ENCODE peak calls at places on chromosome 11, in four cellular contexts. One of them, this sample, is unnamed.

GRCh38 chr11:2768471-2769408 is 68.9 kb upstream of the KCNQ1OT1 start:
- DNase-seq in WTC11: no peak
- DNase-seq in HepG2: no peak
- DNase-seq in HCT116: peak
- DNase-seq in this sample: no peak

GRCh38 chr11:69666752-69667536 is 8.2 kb downstream of the LTO1 start:
- DNase-seq in WTC11: no peak
- DNase-seq in HepG2: no peak
- DNase-seq in HCT116: no peak
- DNase-seq in this sample: no peak

GRCh38 chr11:57324154-57324885 is 432 bp downstream of the TNKS1BP1 start:
- DNase-seq in WTC11: peak
- DNase-seq in HepG2: no peak
- DNase-seq in HCT116: no peak
- DNase-seq in this sample: peak

GRCh38 chr11:130023204-130023603 is 20.6 kb upstream of the PRDM10 start:
- DNase-seq in WTC11: no peak
- DNase-seq in HepG2: peak
- DNase-seq in HCT116: peak
- DNase-seq in this sample: no peak

GRCh38 chr11:80085563-80085962 is 644.7 kb upstream of the TENM4 start:
- DNase-seq in WTC11: no peak
- DNase-seq in HepG2: no peak
- DNase-seq in HCT116: no peak
- DNase-seq in this sample: no peak

GRCh38 chr11:95922536-95923440 is 1.1 kb downstream of the MTMR2 start:
- DNase-seq in WTC11: no peak
- DNase-seq in HepG2: no peak
- DNase-seq in HCT116: no peak
- DNase-seq in this sample: no peak

GRCh38 chr11:100316990-100317389 is 370.1 kb upstream of the ARHGAP42 start:
- DNase-seq in WTC11: no peak
- DNase-seq in HepG2: no peak
- DNase-seq in HCT116: no peak
- DNase-seq in this sample: no peak

GRCh38 chr11:107741044-107741823 is 29.4 kb upstream of the SLN start:
- DNase-seq in WTC11: no peak
- DNase-seq in HepG2: peak
- DNase-seq in HCT116: peak
- DNase-seq in this sample: peak

GRCh38 chr11:63609536-63609935 is 4.7 kb downstream of the PLAAT3 start:
- DNase-seq in WTC11: no peak
- DNase-seq in HepG2: no peak
- DNase-seq in HCT116: no peak
- DNase-seq in this sample: no peak

GRCh38 chr11:55481416-55481815 is 72.9 kb upstream of the OR4C15 start:
- DNase-seq in WTC11: no peak
- DNase-seq in HepG2: no peak
- DNase-seq in HCT116: no peak
- DNase-seq in this sample: no peak

DNA sequence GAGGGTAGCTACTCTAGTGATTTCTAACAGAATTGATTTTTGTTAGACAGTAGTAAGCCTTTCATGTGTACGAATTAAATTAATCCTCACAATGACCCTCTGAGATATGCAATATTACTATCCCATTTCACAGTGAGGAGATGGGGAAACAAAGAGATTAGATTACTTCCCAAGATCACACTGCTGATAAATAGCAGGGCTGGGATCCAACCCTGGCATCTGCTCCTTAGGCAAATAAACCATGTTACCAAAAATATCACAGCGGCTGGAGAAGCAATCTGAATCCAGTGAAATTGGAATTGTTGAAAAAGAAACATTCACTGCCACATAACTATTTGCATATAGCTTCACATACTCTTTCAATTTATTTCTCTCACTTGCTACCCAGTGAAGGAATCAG is 12.8 kb upstream of the CAVIN3 start:
- DNase-seq in WTC11: no peak
- DNase-seq in HepG2: no peak
- DNase-seq in HCT116: no peak
- DNase-seq in this sample: no peak
- TF ChIP-seq SP1 in WTC11: no peak
- TF ChIP-seq SP1 in HepG2: no peak
- TF ChIP-seq SP1 in HCT116: no peak
- TF ChIP-seq SP1 in this sample: no peak

DNA sequence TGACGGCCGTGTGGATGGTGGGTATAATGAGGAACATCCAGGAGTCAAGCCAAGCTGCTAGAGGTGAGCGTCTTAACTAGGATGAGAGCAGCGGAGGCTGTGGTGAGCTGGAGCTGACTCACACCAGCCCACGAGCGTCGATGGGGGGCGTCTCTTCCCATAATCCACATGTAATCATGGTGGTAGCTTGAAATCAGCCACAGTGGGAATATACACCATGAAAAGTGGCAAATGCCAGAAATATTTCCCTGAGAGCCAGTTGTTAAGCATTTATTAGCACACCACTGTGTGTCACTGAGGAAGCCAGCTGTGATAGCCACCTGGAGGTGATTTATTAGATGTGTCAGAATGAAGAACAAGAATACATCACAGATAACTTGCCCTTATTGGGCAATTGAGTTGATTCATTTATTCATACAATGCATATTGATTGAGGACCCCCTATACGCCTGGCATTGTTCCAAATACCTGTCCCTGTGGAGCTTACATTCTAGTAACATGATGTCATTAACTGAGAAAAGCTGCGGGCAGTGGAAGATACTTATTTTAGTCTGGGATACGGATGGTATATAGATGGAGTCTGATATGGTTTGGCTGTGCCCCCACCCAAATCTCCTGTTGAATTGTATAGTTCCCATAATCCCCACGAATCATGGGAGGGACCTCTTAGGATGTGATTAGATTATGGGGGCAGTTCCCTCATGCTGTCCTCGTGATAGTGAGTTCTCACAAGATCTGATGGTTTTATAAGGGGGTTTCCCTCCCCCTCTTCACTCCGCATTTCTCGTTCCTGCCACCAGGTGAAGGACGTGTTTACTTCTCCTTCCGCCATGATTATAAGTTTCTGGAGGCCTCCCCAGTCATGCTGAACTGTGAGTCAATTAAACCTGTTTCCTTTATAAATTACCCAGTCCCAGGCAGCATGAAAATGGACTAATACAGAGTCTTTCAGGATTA is 473.4 kb downstream of the METTL15 start:
- DNase-seq in WTC11: peak
- DNase-seq in HepG2: no peak
- DNase-seq in HCT116: no peak
- DNase-seq in this sample: no peak
- TF ChIP-seq SP1 in WTC11: no peak
- TF ChIP-seq SP1 in HepG2: no peak
- TF ChIP-seq SP1 in HCT116: no peak
- TF ChIP-seq SP1 in this sample: no peak

GRCh38 chr11:73963861-73964260 is 13.0 kb downstream of the DNAJB13 start:
- DNase-seq in WTC11: no peak
- DNase-seq in HepG2: no peak
- DNase-seq in HCT116: no peak
- DNase-seq in this sample: no peak

GRCh38 chr11:73965076-73965763 is 14.4 kb downstream of the DNAJB13 start:
- DNase-seq in WTC11: no peak
- DNase-seq in HepG2: no peak
- DNase-seq in HCT116: no peak
- DNase-seq in this sample: no peak

GRCh38 chr11:73968356-73968966 is 14.2 kb downstream of the UCP2 start:
- DNase-seq in WTC11: no peak
- DNase-seq in HepG2: no peak
- DNase-seq in HCT116: no peak
- DNase-seq in this sample: no peak

GRCh38 chr11:73969091-73969490 is 13.6 kb downstream of the UCP2 start:
- DNase-seq in WTC11: no peak
- DNase-seq in HepG2: no peak
- DNase-seq in HCT116: no peak
- DNase-seq in this sample: no peak

DNA sequence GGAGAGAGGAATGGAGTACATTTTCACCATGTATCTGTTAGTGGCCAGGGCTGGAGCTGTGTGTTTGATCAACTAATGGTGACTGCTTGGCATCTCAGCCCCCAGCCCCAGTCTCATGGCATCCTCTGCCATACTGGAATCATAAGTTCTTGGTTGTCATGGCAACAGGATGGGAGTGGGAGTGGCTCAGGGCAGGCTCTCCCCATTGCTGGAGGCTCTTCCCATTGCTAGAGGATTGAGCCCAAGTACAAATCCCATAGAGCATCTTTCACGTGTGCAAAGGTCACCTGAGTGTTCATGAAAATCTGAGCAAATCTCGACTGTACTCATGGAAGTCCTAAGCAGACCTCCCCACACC is 14.9 kb downstream of the DNAJB13 start:
- DNase-seq in WTC11: no peak
- DNase-seq in HepG2: no peak
- DNase-seq in HCT116: no peak
- DNase-seq in this sample: no peak
- TF ChIP-seq SP1 in WTC11: no peak
- TF ChIP-seq SP1 in HepG2: no peak
- TF ChIP-seq SP1 in HCT116: no peak
- TF ChIP-seq SP1 in this sample: no peak

GRCh38 chr11:46237248-46238077 is 40.0 kb upstream of the CREB3L1 start:
- DNase-seq in WTC11: peak
- DNase-seq in HepG2: no peak
- DNase-seq in HCT116: peak
- DNase-seq in this sample: peak
- TF ChIP-seq SP1 in WTC11: no peak
- TF ChIP-seq SP1 in HepG2: no peak
- TF ChIP-seq SP1 in HCT116: no peak
- TF ChIP-seq SP1 in this sample: no peak

GRCh38 chr11:16899708-16900107 is 114.5 kb downstream of the PLEKHA7 start:
- DNase-seq in WTC11: no peak
- DNase-seq in HepG2: no peak
- DNase-seq in HCT116: no peak
- DNase-seq in this sample: no peak

GRCh38 chr11:16905375-16905774 is 108.8 kb downstream of the PLEKHA7 start:
- DNase-seq in WTC11: no peak
- DNase-seq in HepG2: no peak
- DNase-seq in HCT116: no peak
- DNase-seq in this sample: no peak

GRCh38 chr11:16898274-16898985 is 115.8 kb downstream of the PLEKHA7 start:
- DNase-seq in WTC11: no peak
- DNase-seq in HepG2: no peak
- DNase-seq in HCT116: no peak
- DNase-seq in this sample: no peak

GRCh38 chr11:16902979-16903378 is 111.2 kb downstream of the PLEKHA7 start:
- DNase-seq in WTC11: no peak
- DNase-seq in HepG2: no peak
- DNase-seq in HCT116: no peak
- DNase-seq in this sample: no peak

GRCh38 chr11:16902182-16902581 is 112.0 kb downstream of the PLEKHA7 start:
- DNase-seq in WTC11: no peak
- DNase-seq in HepG2: no peak
- DNase-seq in HCT116: peak
- DNase-seq in this sample: no peak
- TF ChIP-seq SP1 in WTC11: no peak
- TF ChIP-seq SP1 in HepG2: no peak
- TF ChIP-seq SP1 in HCT116: peak
- TF ChIP-seq SP1 in this sample: no peak

DNA sequence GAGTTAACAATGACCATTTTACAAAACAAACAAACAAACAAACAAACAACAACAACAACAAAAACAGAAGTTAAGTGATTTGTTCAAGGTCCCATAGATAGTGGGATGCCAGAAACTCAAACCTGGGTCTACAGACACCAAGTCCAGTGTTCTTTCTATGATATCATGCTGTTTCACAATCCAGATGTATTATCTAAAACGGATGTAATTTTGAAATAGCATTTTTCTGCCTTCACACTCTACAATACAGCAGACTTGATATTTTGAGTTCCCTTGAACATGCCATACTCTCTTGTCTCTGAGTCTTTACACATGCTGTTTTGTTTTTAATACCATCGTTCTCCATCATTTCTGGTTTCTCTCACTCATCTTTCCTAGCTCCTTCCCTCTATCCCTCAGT is 104.5 kb downstream of the RELT start:
- DNase-seq in WTC11: no peak
- DNase-seq in HepG2: no peak
- DNase-seq in HCT116: no peak
- DNase-seq in this sample: no peak
- TF ChIP-seq SP1 in WTC11: no peak
- TF ChIP-seq SP1 in HepG2: no peak
- TF ChIP-seq SP1 in HCT116: no peak
- TF ChIP-seq SP1 in this sample: no peak

DNA sequence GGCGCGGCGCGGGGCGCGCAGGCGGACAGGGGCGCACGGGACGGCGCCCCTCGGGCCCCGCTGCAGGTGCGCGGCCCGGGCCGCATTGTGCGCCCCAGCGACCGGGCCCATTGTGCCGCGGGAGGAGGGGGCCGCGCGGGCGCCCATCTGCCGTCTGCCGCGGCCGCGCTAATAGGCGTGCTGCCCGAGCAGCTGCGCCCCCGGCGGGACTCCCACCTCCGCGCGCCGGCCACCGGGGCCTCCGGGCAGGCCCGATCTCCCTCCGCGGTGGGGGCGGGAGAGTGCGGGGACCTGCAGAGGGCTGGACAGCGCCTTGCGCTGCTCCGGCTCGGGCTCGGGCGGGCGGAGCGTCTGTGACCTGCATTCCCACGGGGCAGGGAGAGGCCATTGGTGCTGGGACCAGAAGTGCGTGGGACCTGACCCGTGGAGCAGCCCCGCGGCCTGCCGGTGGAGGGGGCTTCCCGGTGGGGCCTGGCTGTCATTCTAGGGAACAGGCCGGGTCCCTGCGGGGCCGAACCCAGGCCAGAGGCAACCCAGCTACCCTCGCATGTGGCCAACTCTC is 950 bp downstream of the BRSK2 start:
- DNase-seq in WTC11: peak
- DNase-seq in HepG2: no peak
- DNase-seq in HCT116: no peak
- DNase-seq in this sample: peak
- TF ChIP-seq SP1 in WTC11: no peak
- TF ChIP-seq SP1 in HepG2: no peak
- TF ChIP-seq SP1 in HCT116: no peak
- TF ChIP-seq SP1 in this sample: no peak

GRCh38 chr11:67353317-67354313 is at the start of gene POLD4:
- DNase-seq in WTC11: peak
- DNase-seq in HepG2: peak
- DNase-seq in HCT116: no peak
- DNase-seq in this sample: peak

GRCh38 chr11:67352546-67353316 is 615 bp downstream of the POLD4 start:
- DNase-seq in WTC11: peak
- DNase-seq in HepG2: peak
- DNase-seq in HCT116: no peak
- DNase-seq in this sample: no peak

GRCh38 chr11:67349927-67350465 is 3.4 kb downstream of the POLD4 start:
- DNase-seq in WTC11: no peak
- DNase-seq in HepG2: no peak
- DNase-seq in HCT116: no peak
- DNase-seq in this sample: no peak

GRCh38 chr11:67349457-67349856 is 3.9 kb downstream of the POLD4 start:
- DNase-seq in WTC11: no peak
- DNase-seq in HepG2: no peak
- DNase-seq in HCT116: no peak
- DNase-seq in this sample: peak

GRCh38 chr11:67351275-67352005 is 1.9 kb downstream of the POLD4 start:
- DNase-seq in WTC11: peak
- DNase-seq in HepG2: no peak
- DNase-seq in HCT116: peak
- DNase-seq in this sample: peak
- TF ChIP-seq SP1 in WTC11: no peak
- TF ChIP-seq SP1 in HepG2: no peak
- TF ChIP-seq SP1 in HCT116: no peak
- TF ChIP-seq SP1 in this sample: no peak

This sample was measured in HEK293T.